ENCODE peak calls at places on chromosome 12, in four cellular contexts. W, U, O and K are unnamed samples.

GRCh38 chr12:5022465-5023061 is 21.1 kb upstream of the KCNA5 start:
- DNase-seq in U (no peak), W (no peak), O (no peak), K (peak; percentile 81)

GRCh38 chr12:122023339-122024131 is 1.9 kb downstream of the BCL7A start:
- DNase-seq in W (peak; percentile 78), O (peak; percentile 75), U (peak; percentile 66), K (peak; percentile 66)

GRCh38 chr12:13106666-13107065 is 3.2 kb upstream of the GSG1 start:
- DNase-seq in U (no peak), O (no peak), W (no peak), K (no peak)

GRCh38 chr12:5165296-5165970 is 121.8 kb downstream of the KCNA5 start:
- DNase-seq in W (no peak), O (no peak), U (no peak), K (no peak)

GRCh38 chr12:94139816-94140215 is 8.6 kb upstream of the PLXNC1 start:
- DNase-seq in U (no peak), O (peak; percentile 47), W (no peak), K (no peak)

GRCh38 chr12:6234214-6234613 is 34.0 kb downstream of the CD9 start:
- DNase-seq in O (no peak), W (no peak), U (no peak), K (no peak)

GRCh38 chr12:22530-23201 is 43.9 kb upstream of the IQSEC3 start:
- DNase-seq in O (peak; percentile 64), W (peak; percentile 60), U (no peak), K (no peak)

GRCh38 chr12:5784626-5785130 is 160.4 kb downstream of the ANO2 start:
- DNase-seq in O (no peak), U (no peak), W (no peak), K (no peak)

GRCh38 chr12:13602217-13602616 is 379.2 kb downstream of the GRIN2B start:
- DNase-seq in O (no peak), W (no peak), U (no peak), K (no peak)

GRCh38 chr12:53059434-53060063 is 9.7 kb downstream of the TNS2 start:
- DNase-seq in U (peak; percentile 41), W (no peak), O (peak; percentile 64), K (no peak)

GRCh38 chr12:64004639-64005038 is 160.1 kb downstream of the SRGAP1 start:
- DNase-seq in O (no peak), U (no peak), W (no peak), K (no peak)

GRCh38 chr12:28110329-28110728 is 79.9 kb upstream of the CCDC91 start:
- DNase-seq in U (no peak), W (no peak), O (no peak), K (no peak)

GRCh38 chr12:76685246-76685678 is 78.7 kb upstream of the ZDHHC17 start:
- DNase-seq in W (no peak), U (no peak), O (no peak), K (peak; percentile 19)

GRCh38 chr12:85468356-85469157 is 188.5 kb downstream of the ALX1 start:
- DNase-seq in U (peak; percentile 51), W (no peak), O (no peak), K (peak; percentile 78)

GRCh38 chr12:6361834-6362233 is 13.5 kb downstream of the SCNN1A start:
- DNase-seq in O (peak; percentile 76), U (peak; percentile 76), W (peak; percentile 80), K (no peak)

GRCh38 chr12:131509706-131510105 is 201.2 kb upstream of the SFSWAP start:
- DNase-seq in U (peak; percentile 64), W (peak; percentile 78), O (no peak), K (no peak)
- TF ChIP-seq CTCF in U (no peak), W (no peak), O (no peak), K (no peak)

DNA sequence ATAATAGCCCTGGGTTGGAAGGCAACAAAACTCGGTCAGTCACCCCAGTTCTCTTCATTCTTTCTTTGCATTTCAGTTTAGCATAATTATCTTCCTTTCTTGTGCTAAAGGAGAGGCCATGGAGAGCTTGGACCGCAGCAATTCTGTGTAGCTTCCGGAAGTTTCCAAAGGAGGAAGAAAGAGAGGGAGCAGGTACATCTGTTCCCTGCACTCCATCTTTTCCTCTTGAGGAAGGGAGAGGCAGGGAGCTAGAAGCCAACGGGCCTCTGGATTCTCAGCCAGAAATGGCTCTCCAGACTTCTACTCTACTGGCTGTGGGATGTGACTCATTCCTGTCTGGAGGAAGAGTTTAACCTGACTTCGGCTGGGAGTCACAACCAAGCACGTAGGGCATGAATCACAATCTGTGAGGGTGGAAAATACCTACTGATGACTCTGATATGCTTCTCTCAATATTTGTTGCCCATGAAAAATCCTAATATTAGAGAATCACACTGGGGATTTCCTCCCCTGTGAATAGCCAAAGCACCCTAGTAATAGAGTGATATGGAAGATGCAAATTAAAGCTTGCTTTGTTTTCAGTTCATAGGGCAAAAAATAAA is 17.0 kb downstream of the ANO6 start:
- DNase-seq in U (no peak), W (no peak), O (no peak), K (peak; percentile 83)
- H3K4me1 ChIP-seq in U (peaks cover 54% of the 10 kb centered on the region), W (peaks cover 42% of the 10 kb centered on the region), O (peaks cover 49% of the 10 kb centered on the region), K (peaks cover 47% of the 10 kb centered on the region)

GRCh38 chr12:91210144-91210543 is 27.5 kb upstream of the DCN start:
- DNase-seq in W (no peak), U (no peak), O (no peak), K (no peak)
- H3K4me3 ChIP-seq in W (no peak overlapping the region), U (no peak overlapping the region), O (no peak overlapping the region), K (no peak overlapping the region)

GRCh38 chr12:105278043-105278697 is 42.2 kb upstream of the APPL2 start:
- DNase-seq in O (no peak), U (no peak), W (no peak), K (peak; percentile 42)
- TF ChIP-seq CTCF in O (no peak), U (no peak), W (peak; percentile 22), K (no peak)

DNA sequence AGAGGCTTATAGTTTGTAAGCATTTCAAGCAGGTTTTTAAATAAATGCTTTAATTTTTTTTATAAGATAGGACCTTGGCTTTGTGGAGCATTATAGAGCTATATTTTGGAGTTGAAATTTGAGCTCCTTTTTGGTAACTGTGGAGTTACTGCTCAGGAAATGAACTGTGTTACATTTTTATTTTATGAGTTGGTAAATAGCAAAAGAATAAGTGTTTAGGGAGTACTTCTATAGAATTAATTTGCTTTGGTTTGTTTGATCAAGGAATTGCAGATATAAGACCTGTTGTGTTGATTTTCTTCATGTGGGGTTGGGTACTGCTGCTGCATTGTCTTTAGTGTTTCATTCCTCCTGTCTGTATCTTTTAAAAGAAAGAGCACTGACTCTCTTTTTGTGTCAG is 3.5 kb downstream of the ATP2A2 start:
- DNase-seq in U (no peak), O (no peak), W (no peak), K (no peak)
- H3K4me1 ChIP-seq in U (peaks cover 69% of the 10 kb centered on the region), O (no peaks in the 10 kb centered on the region), W (peaks cover 60% of the 10 kb centered on the region), K (peaks cover 34% of the 10 kb centered on the region)

DNA sequence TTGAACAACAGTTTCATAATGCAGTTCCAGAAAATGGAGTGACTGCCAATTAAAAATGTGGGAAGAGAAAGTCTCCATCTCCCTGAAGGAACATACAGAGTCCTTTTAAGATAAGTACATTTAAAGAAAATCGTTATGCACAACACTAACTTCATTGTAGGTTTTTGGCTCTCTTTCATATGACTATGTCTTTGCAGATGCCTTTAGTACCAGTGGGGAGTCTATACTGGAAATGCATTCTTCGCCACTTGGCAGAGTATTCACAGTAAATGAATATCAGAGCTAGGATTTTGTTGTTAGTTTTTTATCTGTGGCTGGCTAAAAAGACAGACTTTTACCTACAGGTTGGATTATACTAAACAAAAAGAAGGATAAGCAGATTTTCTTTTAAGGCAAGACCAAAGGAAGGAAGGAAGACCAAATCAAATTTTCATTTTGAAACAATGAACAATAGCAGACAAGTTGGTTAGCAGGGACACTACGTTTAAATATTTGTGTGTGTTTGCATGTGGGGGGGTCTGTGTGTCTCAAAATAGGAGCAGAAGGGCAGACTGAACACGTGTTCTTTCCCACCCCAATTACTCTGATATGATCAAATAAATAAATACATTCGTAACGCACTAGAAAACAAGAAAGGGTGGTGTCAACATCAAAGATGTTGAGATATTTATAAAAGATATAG is 124.5 kb downstream of the BTG1 start:
- DNase-seq in U (no peak), W (no peak), O (no peak), K (no peak)
- H3K4me3 ChIP-seq in U (no peak overlapping the region), W (no peak overlapping the region), O (no peak overlapping the region), K (no peak overlapping the region)

GRCh38 chr12:57726884-57727757 is 11.4 kb downstream of the AGAP2 start:
- DNase-seq in W (peak; percentile 77), O (peak; percentile 81), U (peak; percentile 66), K (peak; percentile 46)
- TF ChIP-seq CTCF in W (peak; percentile 26), O (no peak), U (peak; percentile 41), K (peak; percentile 25)

GRCh38 chr12:11746024-11746771 is 96.7 kb downstream of the ETV6 start:
- DNase-seq in U (no peak), O (no peak), W (no peak), K (no peak)
- H3K4me1 ChIP-seq in U (peaks cover 52% of the 10 kb centered on the region), O (no peaks in the 10 kb centered on the region), W (peaks cover 32% of the 10 kb centered on the region), K (peaks cover 9% of the 10 kb centered on the region)

DNA sequence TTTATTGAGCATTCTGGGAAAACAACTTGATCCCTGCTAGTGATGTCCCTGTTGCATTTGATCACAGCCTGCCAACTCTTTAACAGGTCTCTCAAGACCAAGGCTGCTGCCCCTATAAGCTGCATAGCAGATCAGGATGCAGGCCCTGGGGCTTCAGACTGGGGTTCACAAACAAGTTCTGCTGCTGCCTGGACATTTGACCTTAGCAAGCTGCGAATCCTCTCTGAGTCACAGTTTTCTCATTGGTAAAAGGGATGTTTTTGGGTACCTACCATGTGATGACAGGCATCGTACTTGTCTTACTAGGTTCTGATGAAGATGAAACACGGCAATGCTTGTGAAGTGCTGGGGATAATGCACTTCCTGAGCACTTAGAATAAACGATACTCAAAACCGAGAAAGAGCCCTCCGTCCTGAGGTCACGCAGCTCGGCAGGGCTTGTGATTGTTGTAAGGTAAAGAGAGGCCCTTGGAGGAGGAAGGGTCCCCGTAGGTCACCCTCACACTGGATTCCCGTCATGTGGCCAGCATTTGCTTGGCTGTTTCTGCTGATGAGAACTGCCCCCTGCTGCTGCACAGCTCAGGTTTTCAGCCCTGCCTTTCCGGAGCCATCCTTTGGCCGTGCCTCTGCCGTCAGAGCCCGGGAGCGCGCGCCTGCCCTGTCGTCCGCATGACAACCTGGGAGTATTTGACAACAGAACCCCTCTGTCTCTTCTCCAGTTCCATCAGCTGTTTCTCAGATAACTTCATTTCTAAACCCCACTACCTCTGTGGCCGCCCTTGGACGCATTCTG is 39.1 kb downstream of the TSPAN9 start:
- DNase-seq in W (no peak), O (no peak), U (no peak), K (no peak)
- H3K4me3 ChIP-seq in W (no peak overlapping the region), O (no peak overlapping the region), U (no peak overlapping the region), K (no peak overlapping the region)

GRCh38 chr12:49111206-49111605 is 559 bp upstream of the LMBR1L start:
- DNase-seq in U (no peak), O (no peak), W (no peak), K (no peak)
- TF ChIP-seq CTCF in U (no peak), O (no peak), W (no peak), K (no peak)